ENCODE peak calls at places on chromosomes 11 and 22, in ten cellular contexts. E, S, O, H, R, U, Z, L, W and I are unnamed samples.

GRCh38 chr11:110317516-110317932 is 21.1 kb upstream of the RDX start:
- DNase-seq in R (no peak), H (peak), W (peak), E (no peak), L (no peak), O (no peak), S (no peak), U (no peak), Z (no peak), I (peak)

GRCh38 chr22:21710156-21710555 is 25.4 kb downstream of the YPEL1 start:
- DNase-seq in R (no peak), H (peak), E (no peak), U (no peak), O (no peak), W (no peak), L (no peak), Z (no peak), S (peak), I (no peak)

GRCh38 chr22:37739000-37739399 is 42.2 kb downstream of the TRIOBP start:
- DNase-seq in W (no peak), L (peak), S (no peak), U (peak), H (peak), O (no peak), E (no peak), R (no peak), Z (peak), I (no peak)

GRCh38 chr11:1656061-1656441 is 26.5 kb downstream of the KRTAP5-5 start:
- DNase-seq in S (no peak), W (no peak), L (no peak), R (no peak), O (no peak), H (no peak), U (no peak), E (peak), Z (no peak), I (no peak)

GRCh38 chr11:26193714-26194373 is 138.1 kb upstream of the ANO3 start:
- DNase-seq in R (no peak), W (no peak), U (no peak), O (no peak), Z (no peak), S (no peak), H (peak), E (no peak), L (no peak), I (no peak)

GRCh38 chr11:93972790-93973189 is 48.4 kb upstream of the HEPHL1 start:
- DNase-seq in W (no peak), Z (no peak), S (no peak), E (no peak), H (no peak), U (no peak), O (no peak), L (no peak), R (no peak), I (no peak)

GRCh38 chr11:2580444-2581050 is 119.2 kb downstream of the KCNQ1OT1 start:
- DNase-seq in Z (peak), E (peak), U (peak), R (no peak), S (no peak), L (peak), H (no peak), O (no peak), W (no peak), I (no peak)

GRCh38 chr11:3022300-3022967 is 30.3 kb upstream of the NAP1L4 start:
- DNase-seq in S (no peak), U (no peak), L (no peak), E (no peak), O (no peak), W (no peak), Z (no peak), R (no peak), H (peak), I (no peak)

GRCh38 chr22:37043828-37044538 is 7.6 kb upstream of the KCTD17 start:
- DNase-seq in E (no peak), H (peak), S (peak), R (no peak), Z (peak), U (no peak), L (no peak), W (peak), O (peak), I (peak)

GRCh38 chr11:104967493-104968364 is 645 bp downstream of the CASP4 start:
- DNase-seq in O (no peak), H (peak), S (no peak), Z (no peak), R (no peak), U (no peak), E (no peak), L (no peak), W (no peak), I (no peak)

GRCh38 chr11:104970756-104971155 is 2.4 kb upstream of the CASP4 start:
- DNase-seq in U (no peak), L (no peak), E (no peak), S (no peak), R (no peak), W (no peak), O (no peak), Z (no peak), H (no peak), I (no peak)

GRCh38 chr11:104965735-104966134 is 2.6 kb downstream of the CASP4 start:
- DNase-seq in S (no peak), R (no peak), W (no peak), E (no peak), U (no peak), H (no peak), O (no peak), Z (no peak), L (no peak), I (no peak)

GRCh38 chr11:104968856-104969776 is 742 bp upstream of the CASP4 start:
- DNase-seq in S (no peak), L (no peak), R (no peak), O (no peak), U (peak), H (peak), W (no peak), Z (peak), E (peak), I (no peak)

DNA sequence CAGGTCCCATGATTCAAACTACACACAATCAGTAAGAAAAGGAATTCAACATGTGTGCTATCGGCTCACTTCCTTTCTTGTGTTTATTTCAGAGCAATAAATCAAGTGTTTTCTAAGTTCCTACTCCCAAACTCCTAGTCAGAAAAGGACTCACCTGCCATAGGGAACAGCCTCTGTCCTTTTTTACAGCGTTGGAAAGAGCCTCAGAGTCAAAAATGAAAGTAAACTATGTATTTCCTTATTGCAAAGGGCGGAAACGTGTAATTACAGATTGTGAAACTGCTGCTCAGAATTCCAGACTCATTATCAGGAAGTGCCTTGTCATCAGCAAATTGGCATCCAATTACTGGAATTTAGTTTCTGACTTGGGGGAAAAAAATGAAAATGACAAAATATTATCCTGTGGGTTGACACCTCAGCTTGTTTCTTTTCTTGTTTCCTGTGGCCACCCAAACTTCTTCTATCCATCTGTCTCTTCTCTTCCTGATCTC is at the start of gene CASP4:
- DNase-seq in L (no peak), O (no peak), W (no peak), R (no peak), H (peak), Z (peak), E (no peak), U (peak), S (no peak), I (peak)
- TF ChIP-seq POLR2A in L (no peak), O (no peak), W (no peak), R (no peak), H (peak), Z (peak), E (no peak), U (peak), S (no peak), I (peak)

DNA sequence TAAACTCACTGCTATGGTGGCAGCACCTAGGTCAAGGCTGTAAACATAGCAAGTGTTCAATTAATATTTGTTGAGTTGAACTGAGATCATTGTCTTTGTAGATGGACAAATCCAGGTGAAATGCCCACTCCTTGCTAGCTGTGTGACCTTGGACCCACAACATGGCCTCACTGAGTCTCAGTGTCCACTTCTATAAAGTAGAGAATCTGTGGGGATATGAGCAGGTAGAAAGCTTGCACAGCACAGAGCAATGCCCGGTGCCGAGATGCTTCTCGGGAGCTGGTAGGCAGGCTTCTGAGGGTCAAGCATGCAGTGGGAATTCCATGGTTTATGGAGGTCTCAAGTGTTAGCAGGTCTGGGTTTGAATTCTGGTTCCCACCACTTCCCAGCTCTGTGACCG is 97.9 kb upstream of the SYT13 start:
- DNase-seq in Z (no peak), L (no peak), E (no peak), S (no peak), W (no peak), O (no peak), U (no peak), R (no peak), H (no peak), I (no peak)
- TF ChIP-seq POLR2A in Z (no peak), L (no peak), E (no peak), S (no peak), W (no peak), O (no peak), U (no peak), R (no peak), H (no peak), I (no peak)

DNA sequence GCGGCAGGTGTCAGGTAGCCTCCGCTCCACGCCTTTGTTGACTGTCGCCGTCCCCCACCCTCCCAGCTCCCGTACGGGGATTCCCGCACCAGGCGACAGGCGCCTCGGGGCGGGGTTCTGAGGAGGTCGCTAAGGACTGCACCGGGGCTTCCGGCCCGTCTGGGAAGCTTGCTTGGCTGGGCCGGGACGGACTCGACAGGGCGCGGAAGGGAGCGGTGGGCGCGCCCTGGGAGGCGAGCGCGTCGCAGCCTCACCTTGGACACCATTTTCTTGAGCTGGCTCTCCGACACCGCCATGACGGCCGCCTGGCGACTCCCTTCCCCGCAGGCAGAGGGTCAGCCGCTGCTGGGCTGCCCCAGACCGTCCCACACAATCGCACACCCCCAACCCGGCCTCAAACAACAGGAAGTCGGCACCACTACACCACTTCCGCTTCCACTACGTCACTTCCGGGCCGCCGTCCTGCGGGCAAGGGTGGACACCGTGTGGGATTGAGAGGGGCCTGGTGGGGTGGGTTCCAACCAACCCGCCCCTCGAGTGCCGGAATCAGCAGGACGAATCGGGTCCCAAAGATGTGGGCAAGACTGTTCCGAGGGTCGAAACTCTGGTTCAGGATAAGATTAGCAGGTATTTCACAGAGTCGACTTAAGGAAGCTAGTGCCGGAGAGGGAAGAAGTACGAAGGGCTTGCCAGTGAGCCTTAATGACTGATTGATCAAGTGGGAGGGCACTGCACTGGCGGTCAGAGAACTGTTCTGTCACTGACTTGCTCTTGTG is at the start of gene TSG101:
- DNase-seq in W (peak), R (peak), S (peak), E (peak), O (peak), U (peak), H (peak), Z (peak), L (peak), I (peak)
- TF ChIP-seq POLR2A in W (peak), R (no peak), S (peak), E (no peak), O (peak), U (peak), H (peak), Z (peak), L (peak), I (peak)

DNA sequence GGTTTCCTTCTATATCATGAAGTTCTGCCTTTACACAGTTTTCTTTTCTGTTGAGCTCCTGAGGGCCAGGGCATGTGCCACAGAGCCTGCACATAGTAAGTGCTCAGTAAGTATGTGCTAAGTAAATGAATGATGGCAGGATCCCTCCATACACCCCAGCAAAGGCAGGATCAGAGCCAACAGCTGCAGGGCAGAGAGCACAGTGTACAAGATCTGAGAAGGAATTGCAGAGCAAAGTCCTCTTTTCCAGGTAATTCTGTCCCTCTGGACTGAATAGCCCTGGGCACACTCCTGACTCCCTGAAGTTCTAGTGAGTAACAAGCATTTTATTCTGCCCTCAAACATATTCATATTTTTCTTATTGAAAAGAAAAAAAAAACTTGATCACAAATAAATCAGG is 117.7 kb downstream of the GALNT18 start:
- DNase-seq in Z (no peak), L (no peak), H (no peak), U (no peak), W (no peak), S (no peak), E (no peak), O (no peak), R (no peak), I (no peak)
- TF ChIP-seq POLR2A in Z (no peak), L (no peak), H (no peak), U (no peak), W (no peak), S (no peak), E (no peak), O (no peak), R (no peak), I (no peak)